ENCODE peak calls at places on chromosomes 3 and 15, in seven cellular contexts. W, J, N, O, F, M and S are unnamed samples.

GRCh38 chr15:68124700-68125099 is 70.6 kb downstream of the PIAS1 start:
- DNase-seq in W (no peak), J (no peak), N (no peak), O (no peak), F (no peak), M (no peak), S (no peak)

GRCh38 chr3:121803921-121804320 is 30.9 kb downstream of the IQCB1 start:
- DNase-seq in W (no peak), J (no peak), N (no peak), O (no peak), F (no peak), M (no peak), S (no peak)

GRCh38 chr3:182118081-182118480 is 406.4 kb downstream of the SOX2 start:
- DNase-seq in W (no peak), J (no peak), N (no peak), O (no peak), F (no peak), M (peak), S (no peak)

GRCh38 chr15:79122391-79122790 is 31.8 kb upstream of the RASGRF1 start:
- DNase-seq in W (no peak), J (no peak), N (no peak), O (no peak), F (no peak), M (no peak), S (no peak)

GRCh38 chr3:10758304-10759037 is 57.6 kb upstream of the SLC6A11 start:
- DNase-seq in W (peak), J (peak), N (peak), O (peak), F (peak), M (peak), S (peak)

GRCh38 chr3:115272036-115272824 is 125.1 kb upstream of the ZBTB20 start:
- DNase-seq in W (no peak), J (peak), N (peak), O (peak), F (no peak), M (no peak), S (peak)

GRCh38 chr15:57152666-57153065 is 223.6 kb upstream of the CGNL1 start:
- DNase-seq in W (no peak), J (no peak), N (no peak), O (no peak), F (no peak), M (no peak), S (no peak)

GRCh38 chr3:58766587-58767282 is 100.2 kb upstream of the FAM3D start:
- DNase-seq in W (no peak), J (no peak), N (no peak), O (no peak), F (no peak), M (no peak), S (no peak)

GRCh38 chr15:33852570-33852969 is 115.7 kb upstream of the CHRM5 start:
- DNase-seq in W (no peak), J (no peak), N (peak), O (no peak), F (no peak), M (peak), S (no peak)

GRCh38 chr3:48222616-48223513 is at the start of gene CAMP:
- DNase-seq in W (peak), J (peak), N (peak), O (no peak), F (no peak), M (peak), S (no peak)

GRCh38 chr3:52317601-52318000 is 1.5 kb downstream of the DNAH1 start:
- DNase-seq in W (peak), J (peak), N (peak), O (peak), F (no peak), M (no peak), S (peak)

GRCh38 chr3:183301937-183302580 is 49.0 kb downstream of the B3GNT5 start:
- DNase-seq in W (no peak), J (no peak), N (no peak), O (no peak), F (no peak), M (no peak), S (no peak)

GRCh38 chr3:27345959-27346865 is 23.0 kb downstream of the NEK10 start:
- DNase-seq in W (no peak), J (no peak), N (no peak), O (no peak), F (no peak), M (peak), S (no peak)

GRCh38 chr3:128385080-128385832 is 81.4 kb downstream of the DNAJB8 start:
- DNase-seq in W (no peak), J (no peak), N (peak), O (no peak), F (no peak), M (peak), S (no peak)

GRCh38 chr3:20305647-20306046 is 119.6 kb upstream of the SGO1 start:
- DNase-seq in W (no peak), J (no peak), N (no peak), O (no peak), F (no peak), M (no peak), S (no peak)

GRCh38 chr15:100612539-100612938 is 10.2 kb downstream of the ASB7 start:
- DNase-seq in W (no peak), J (no peak), N (no peak), O (no peak), F (no peak), M (no peak), S (no peak)

GRCh38 chr3:69012111-69012835 is 1.2 kb downstream of the EOGT start:
- DNase-seq in W (no peak), J (no peak), N (peak), O (no peak), F (no peak), M (no peak), S (peak)

GRCh38 chr3:122918576-122919290 is 108.8 kb downstream of the SEMA5B start:
- DNase-seq in W (no peak), J (no peak), N (peak), O (peak), F (no peak), M (peak), S (no peak)

GRCh38 chr3:44557074-44557473 is 2.1 kb downstream of the ZKSCAN7 start:
- DNase-seq in W (no peak), J (no peak), N (no peak), O (no peak), F (no peak), M (no peak), S (no peak)

GRCh38 chr3:48466386-48467109 is 20.0 kb downstream of the ATRIP start:
- DNase-seq in W (peak), J (peak), N (peak), O (no peak), F (no peak), M (no peak), S (no peak)

GRCh38 chr15:56758770-56759449 is 25.6 kb upstream of the ZNF280D start:
- DNase-seq in W (no peak), J (no peak), N (peak), O (no peak), F (no peak), M (peak), S (no peak)

GRCh38 chr3:193040836-193041672 is 123.4 kb upstream of the MB21D2 start:
- DNase-seq in W (peak), J (peak), N (peak), O (peak), F (peak), M (peak), S (peak)

GRCh38 chr3:149554826-149555225 is 80.3 kb downstream of the TM4SF4 start:
- DNase-seq in W (no peak), J (no peak), N (peak), O (no peak), F (peak), M (peak), S (no peak)

GRCh38 chr3:172749201-172749965 is 1.1 kb upstream of the ECT2 start:
- DNase-seq in W (no peak), J (no peak), N (peak), O (no peak), F (peak), M (peak), S (peak)

GRCh38 chr3:179196098-179196497 is 47.9 kb downstream of the PIK3CA start:
- DNase-seq in W (peak), J (no peak), N (peak), O (no peak), F (no peak), M (peak), S (no peak)

GRCh38 chr15:89824607-89824867 is 9.9 kb upstream of the ANPEP start:
- DNase-seq in W (no peak), J (no peak), N (no peak), O (no peak), F (no peak), M (no peak), S (peak)

GRCh38 chr3:40118031-40118610 is 191.4 kb upstream of the EIF1B start:
- DNase-seq in W (no peak), J (no peak), N (peak), O (no peak), F (no peak), M (no peak), S (no peak)

DNA sequence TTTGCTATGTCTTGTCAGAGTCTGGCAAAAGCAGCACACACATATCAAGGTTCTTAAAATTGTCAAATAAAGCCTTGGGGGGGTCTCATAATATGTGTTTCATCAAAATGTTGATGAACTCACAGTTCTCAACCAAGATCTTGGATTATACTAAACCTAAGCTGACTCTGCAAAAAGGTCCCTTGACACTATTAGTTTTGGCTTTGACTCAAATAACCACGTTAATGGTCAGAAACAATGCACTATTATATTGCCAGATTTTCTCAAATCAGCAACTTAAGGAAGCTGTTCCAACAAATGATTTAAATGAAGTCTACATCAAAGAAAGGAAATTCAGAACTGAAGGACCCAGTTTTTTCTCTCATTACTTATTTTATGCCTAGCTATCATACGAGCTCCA is 1063.9 kb downstream of the ROBO1 start:
- DNase-seq in W (no peak), J (no peak), N (no peak), O (no peak), F (no peak), M (peak), S (no peak)
- TF ChIP-seq EZH2phosphoT487 in W (no peak), J (no peak), N (no peak), O (no peak), F (no peak), M (no peak), S (no peak)

GRCh38 chr15:72935521-72935920 is 116.7 kb upstream of the NEO1 start:
- DNase-seq in W (no peak), J (no peak), N (no peak), O (no peak), F (no peak), M (no peak), S (peak)

GRCh38 chr15:72936691-72937679 is 115.3 kb upstream of the NEO1 start:
- DNase-seq in W (no peak), J (no peak), N (no peak), O (no peak), F (no peak), M (no peak), S (no peak)

GRCh38 chr15:72944565-72944964 is 107.7 kb upstream of the NEO1 start:
- DNase-seq in W (no peak), J (no peak), N (no peak), O (no peak), F (no peak), M (no peak), S (no peak)

GRCh38 chr15:72936237-72936636 is 116.0 kb upstream of the NEO1 start:
- DNase-seq in W (no peak), J (no peak), N (no peak), O (no peak), F (no peak), M (no peak), S (no peak)

GRCh38 chr15:72939855-72940631 is 112.2 kb upstream of the NEO1 start:
- DNase-seq in W (no peak), J (no peak), N (no peak), O (no peak), F (no peak), M (no peak), S (no peak)
- TF ChIP-seq EZH2phosphoT487 in W (no peak), J (no peak), N (no peak), O (no peak), F (no peak), M (no peak), S (no peak)

GRCh38 chr3:17431004-17431403 is 311.4 kb downstream of the TBC1D5 start:
- DNase-seq in W (peak), J (peak), N (peak), O (no peak), F (peak), M (peak), S (peak)
- TF ChIP-seq EZH2phosphoT487 in W (no peak), J (no peak), N (no peak), O (no peak), F (no peak), M (no peak), S (no peak)

DNA sequence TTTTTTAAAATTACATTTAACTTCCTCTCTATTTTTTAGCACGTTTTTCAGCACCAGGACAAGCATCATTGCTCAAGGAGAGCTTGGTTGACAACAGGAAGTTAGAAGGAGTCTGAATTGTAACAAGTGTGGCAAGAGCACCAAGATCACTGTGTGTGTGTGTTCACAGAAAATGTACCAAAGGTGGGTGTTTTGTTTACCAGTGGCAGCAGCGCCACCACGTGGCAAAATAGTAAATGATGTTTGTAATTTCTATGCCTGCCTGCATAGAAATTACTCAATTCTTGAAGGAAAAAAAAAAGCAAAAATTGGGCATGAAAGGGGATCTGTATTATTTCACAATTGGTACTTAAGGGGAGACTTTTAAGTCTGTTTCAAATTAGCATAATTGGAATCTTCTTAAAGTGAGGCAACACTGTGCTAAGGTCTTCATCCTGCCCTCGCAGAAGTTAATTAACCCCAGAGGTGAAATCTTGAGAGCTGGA is 7.4 kb upstream of the U2SURP start:
- DNase-seq in W (peak), J (peak), N (peak), O (peak), F (peak), M (peak), S (peak)
- TF ChIP-seq EZH2phosphoT487 in W (no peak), J (no peak), N (no peak), O (no peak), F (no peak), M (no peak), S (no peak)

DNA sequence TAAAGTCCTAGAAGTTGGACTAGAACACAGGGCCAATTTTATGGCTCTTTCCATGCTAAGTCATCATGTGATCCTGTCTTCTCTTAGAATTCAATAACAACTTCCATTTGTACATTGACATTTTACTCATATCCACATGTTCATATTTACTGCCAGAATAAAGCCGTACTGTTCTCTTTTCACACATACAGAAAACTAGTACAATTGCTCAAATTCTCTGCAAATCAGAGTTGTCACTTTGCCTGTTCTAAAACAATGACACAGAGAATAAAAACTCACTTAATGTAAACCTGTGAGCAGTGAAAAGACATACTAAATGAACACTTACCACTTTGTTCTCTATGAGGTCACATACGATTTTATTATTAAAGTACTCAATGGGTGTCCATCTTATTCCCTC is 3.5 kb downstream of the LDHAL6B start:
- DNase-seq in W (no peak), J (no peak), N (no peak), O (no peak), F (no peak), M (no peak), S (no peak)
- TF ChIP-seq EZH2phosphoT487 in W (no peak), J (no peak), N (no peak), O (no peak), F (no peak), M (no peak), S (no peak)

DNA sequence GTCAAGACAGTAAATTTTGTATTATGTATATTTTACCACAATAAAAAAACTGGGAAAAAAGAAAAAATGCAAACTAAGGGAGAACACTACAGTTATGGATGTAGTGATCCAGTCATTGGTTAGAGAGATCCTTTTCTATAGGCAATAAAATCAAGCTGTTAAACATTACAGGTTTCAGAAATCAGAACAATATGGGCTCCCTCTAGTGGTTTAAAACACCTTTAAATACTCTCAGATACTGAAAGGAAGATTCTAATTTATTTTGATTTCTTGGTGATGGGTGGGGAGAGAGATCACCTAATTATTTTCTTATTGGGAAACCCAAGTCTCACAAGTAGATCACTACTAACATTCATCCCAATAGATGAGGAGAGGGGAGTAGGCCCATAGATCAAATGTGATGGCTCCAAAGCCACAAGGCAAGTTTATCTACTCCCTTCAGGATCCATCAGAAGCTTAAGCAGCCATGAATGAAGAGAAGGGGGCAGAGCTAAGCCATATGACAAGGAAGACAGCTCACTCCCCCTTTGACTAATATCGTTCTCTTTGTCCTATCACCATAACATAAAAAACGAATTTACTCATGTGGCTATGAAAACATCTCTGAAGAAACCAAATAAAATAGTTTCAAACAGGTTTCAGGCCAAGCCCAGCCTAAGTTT is 118.6 kb downstream of the ANO10 start:
- DNase-seq in W (peak), J (peak), N (peak), O (peak), F (peak), M (peak), S (peak)
- TF ChIP-seq EZH2phosphoT487 in W (no peak), J (no peak), N (no peak), O (no peak), F (no peak), M (no peak), S (no peak)